ENCODE peak calls at places on chromosomes 6 and 20, in ten cellular contexts. K, N, V, O, R, J, Z, E, L and U are unnamed samples.

GRCh38 chr6:90151827-90152449 is 144.7 kb downstream of the BACH2 start:
- DNase-seq in J (no peak), R (no peak), N (no peak), E (no peak), Z (no peak), O (no peak), V (no peak), K (no peak), L (no peak), U (no peak)

GRCh38 chr6:121780325-121781313 is 345.2 kb downstream of the GJA1 start:
- DNase-seq in K (peak; percentile 58), O (peak; percentile 8), L (no peak), Z (peak; percentile 12), E (peak; percentile 11), V (no peak), R (no peak), N (no peak), J (no peak), U (peak; percentile 99)

GRCh38 chr6:52508261-52508739 is 68.6 kb downstream of the TRAM2 start:
- DNase-seq in R (no peak), Z (no peak), E (no peak), J (no peak), N (no peak), O (no peak), K (no peak), L (no peak), V (no peak), U (no peak)

GRCh38 chr6:46888578-46888977 is 33.2 kb downstream of the ADGRF5 start:
- DNase-seq in R (no peak), N (no peak), E (no peak), K (peak; percentile 91), Z (no peak), O (no peak), L (no peak), V (no peak), J (no peak), U (peak; percentile 86)

GRCh38 chr6:30685977-30686907 is at the start of gene PPP1R18:
- DNase-seq in V (peak; percentile 75), E (peak; percentile 72), K (peak; percentile 72), R (peak; percentile 69), O (no peak), L (no peak), J (peak; percentile 28), N (peak; percentile 79), Z (peak; percentile 83), U (peak; percentile 66)

GRCh38 chr6:122833229-122833556 is 44.1 kb downstream of the SMPDL3A start:
- DNase-seq in L (no peak), O (no peak), J (no peak), E (no peak), V (peak; percentile 80), Z (no peak), R (peak; percentile 30), K (no peak), N (no peak), U (peak; percentile 59)

GRCh38 chr6:28488916-28489365 is 26.7 kb downstream of the GPX6 start:
- DNase-seq in K (peak; percentile 69), R (peak; percentile 80), N (peak; percentile 34), J (peak; percentile 67), Z (peak; percentile 71), O (peak; percentile 72), V (peak; percentile 70), E (peak; percentile 89), L (peak; percentile 72), U (peak; percentile 64)

GRCh38 chr6:36920546-36920945 is 34.0 kb upstream of the PI16 start:
- DNase-seq in O (no peak), V (no peak), R (no peak), K (no peak), J (no peak), E (no peak), Z (no peak), L (no peak), N (no peak), U (peak; percentile 71)

GRCh38 chr6:35489995-35490791 is 6.7 kb downstream of the TEAD3 start:
- DNase-seq in O (no peak), V (peak; percentile 91), J (no peak), R (peak; percentile 86), Z (peak; percentile 82), L (no peak), E (peak; percentile 75), K (no peak), N (peak; percentile 89), U (peak; percentile 84)

GRCh38 chr6:169247991-169248390 is 5.7 kb downstream of the THBS2 start:
- DNase-seq in J (no peak), Z (no peak), R (no peak), K (no peak), L (no peak), E (no peak), N (no peak), V (no peak), O (no peak), U (no peak)

DNA sequence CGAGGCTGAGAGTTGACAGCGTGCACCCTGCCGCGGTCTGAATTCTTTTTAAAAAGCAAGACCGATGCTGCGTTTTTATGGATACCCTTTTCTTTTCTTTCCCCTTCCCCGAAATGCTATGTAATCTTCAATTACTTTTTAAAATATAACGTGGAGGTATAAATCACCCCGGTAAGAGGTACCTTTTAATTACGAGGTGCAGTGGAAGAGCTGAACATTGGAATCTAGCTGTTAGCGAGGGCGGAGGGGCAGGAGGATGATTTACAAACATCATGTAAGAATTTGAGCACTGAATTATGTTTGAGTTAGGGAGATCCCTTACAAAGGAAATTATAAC is 1.2 kb downstream of the EYA2 start:
- DNase-seq in Z (no peak), R (no peak), O (no peak), L (no peak), N (no peak), V (no peak), K (no peak), E (no peak), J (no peak), U (no peak)
- TF ChIP-seq EZH2 in Z (peak; percentile 44), R (peak; percentile 65), O (no peak), L (peak; percentile 1), N (no peak), V (peak; percentile 51), K (peak; percentile 67), E (peak; percentile 57), J (no peak), U (no peak)

GRCh38 chr20:35828916-35829315 is 57.1 kb downstream of the PHF20 start:
- DNase-seq in V (no peak), Z (no peak), N (no peak), K (no peak), O (no peak), J (no peak), R (no peak), E (no peak), L (no peak), U (no peak)
- H3K27ac ChIP-seq in V (no peak overlapping the region), Z (no peak overlapping the region), N (no peak overlapping the region), K (no peak overlapping the region), O (no peak overlapping the region), J (no peak overlapping the region), R (peak overlapping the region; percentile 50), E (no peak overlapping the region), L (no peak overlapping the region), U (no peak overlapping the region)

GRCh38 chr20:20369353-20370086 is 1.6 kb downstream of the INSM1 start:
- DNase-seq in L (peak; percentile 78), E (no peak), R (peak; percentile 72), N (no peak), O (no peak), K (peak; percentile 33), Z (peak; percentile 17), V (peak; percentile 65), J (no peak), U (no peak)

GRCh38 chr20:20373046-20373706 is 5.3 kb downstream of the INSM1 start:
- DNase-seq in J (no peak), Z (no peak), K (peak; percentile 16), N (no peak), L (no peak), V (no peak), O (no peak), E (peak; percentile 24), R (no peak), U (peak; percentile 15)

GRCh38 chr20:20371133-20371532 is 3.2 kb downstream of the INSM1 start:
- DNase-seq in Z (no peak), E (no peak), R (peak; percentile 46), N (no peak), L (no peak), O (no peak), V (peak; percentile 40), K (no peak), J (no peak), U (no peak)

GRCh38 chr20:20370087-20370575 is 2.2 kb downstream of the INSM1 start:
- DNase-seq in L (no peak), R (peak; percentile 39), Z (no peak), J (no peak), O (no peak), K (no peak), N (no peak), V (no peak), E (peak; percentile 38), U (no peak)

GRCh38 chr20:20371681-20372080 is 3.8 kb downstream of the INSM1 start:
- DNase-seq in R (peak; percentile 85), V (peak; percentile 43), O (no peak), N (no peak), Z (no peak), K (no peak), J (no peak), L (no peak), E (no peak), U (no peak)
- TF ChIP-seq EZH2 in R (no peak), V (peak; percentile 35), O (no peak), N (no peak), Z (peak; percentile 37), K (no peak), J (no peak), L (no peak), E (no peak), U (no peak)

GRCh38 chr6:142927904-142928303 is 17.1 kb downstream of the HIVEP2 start:
- DNase-seq in V (no peak), O (no peak), N (no peak), E (no peak), K (no peak), Z (no peak), L (no peak), R (no peak), J (no peak), U (peak; percentile 33)

GRCh38 chr6:142926494-142927273 is 18.3 kb downstream of the HIVEP2 start:
- DNase-seq in K (peak; percentile 38), V (peak; percentile 80), E (peak; percentile 49), L (peak; percentile 76), J (peak; percentile 82), R (peak; percentile 81), Z (peak; percentile 87), O (no peak), N (peak; percentile 18), U (peak; percentile 86)

GRCh38 chr6:142926177-142926493 is 18.8 kb downstream of the HIVEP2 start:
- DNase-seq in Z (no peak), J (peak; percentile 51), O (no peak), V (no peak), N (no peak), R (no peak), K (no peak), E (no peak), L (no peak), U (no peak)

GRCh38 chr6:142925575-142926110 is 19.3 kb downstream of the HIVEP2 start:
- DNase-seq in Z (peak; percentile 8), O (no peak), K (no peak), E (no peak), L (no peak), J (peak; percentile 50), N (no peak), V (no peak), R (no peak), U (peak; percentile 93)

DNA sequence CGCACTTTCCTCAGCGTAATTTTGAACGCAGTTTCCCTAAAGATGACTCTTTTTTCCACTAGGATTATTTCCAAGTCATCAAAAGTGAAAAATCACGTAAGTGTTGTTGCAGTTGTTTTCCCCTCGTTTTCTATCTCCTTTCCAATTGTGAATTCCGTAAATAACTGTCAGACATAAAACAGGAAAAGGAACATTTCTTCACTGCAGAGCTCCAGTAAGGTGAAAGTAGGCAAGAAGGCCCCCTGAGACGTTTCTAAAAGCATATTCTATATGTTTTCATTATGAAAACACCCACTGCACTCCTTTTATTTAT is 17.7 kb downstream of the HIVEP2 start:
- DNase-seq in V (no peak), O (no peak), K (no peak), Z (no peak), J (peak; percentile 69), R (no peak), L (no peak), E (no peak), N (no peak), U (no peak)
- H3K27ac ChIP-seq in V (no peak overlapping the region), O (peak overlapping the region; percentile 2), K (peak overlapping the region; percentile 46), Z (peak overlapping the region; percentile 97), J (peak overlapping the region; percentile 79), R (peak overlapping the region; percentile 16), L (no peak overlapping the region), E (no peak overlapping the region), N (no peak overlapping the region), U (peak overlapping the region; percentile 97)